ENCODE peak calls at places on chromosomes 7 and 10, in five cellular contexts. Q is stimulated activated CD8-positive, alpha-beta memory T cell treated with anti-CD3 and anti-CD28 coated beads, Interleukin-12 subunit alpha, Interleukin-12 subunit beta, amount 100 ng/mL, for 1 hour; D is glomerular endothelial cell; I is fibroblast of pulmonary artery; W is IMR-90. X is an unnamed sample.

GRCh38 chr7:122886357-122887081 is at the start of gene CADPS2:
- DNase-seq in W (peak), D (peak), I (peak), Q (no peak), X (no peak)

GRCh38 chr7:55387062-55387965 is 22.2 kb downstream of the LANCL2 start:
- DNase-seq in W (peak), I (peak), D (no peak), Q (no peak), X (no peak)

GRCh38 chr7:103640031-103640779 is 194.2 kb upstream of the SLC26A5 start:
- DNase-seq in Q (no peak), D (no peak), W (peak), I (peak), X (no peak)

GRCh38 chr10:46098379-46098778 is 52.3 kb upstream of the MSMB start:
- DNase-seq in D (no peak), Q (no peak), I (no peak), W (no peak), X (no peak)

GRCh38 chr7:29607889-29608288 is 44.3 kb downstream of the PRR15 start:
- DNase-seq in W (no peak), I (peak), Q (no peak), D (no peak), X (no peak)

GRCh38 chr10:18140149-18140956 is at the start of gene CACNB2:
- DNase-seq in Q (no peak), I (peak), W (peak), D (no peak), X (no peak)

GRCh38 chr7:128831178-128831993 is 1.2 kb downstream of the FLNC start:
- DNase-seq in D (no peak), I (peak), W (peak), Q (no peak), X (no peak)

GRCh38 chr7:363626-364025 is 73.7 kb downstream of the FOXL3 start:
- DNase-seq in Q (no peak), D (no peak), W (no peak), I (no peak), X (peak)

GRCh38 chr10:45379303-45379726 is 5.3 kb downstream of the ALOX5 start:
- DNase-seq in W (no peak), D (no peak), I (no peak), Q (no peak), X (no peak)

GRCh38 chr7:3154881-3155494 is 111.3 kb upstream of the CARD11 start:
- DNase-seq in D (peak), I (peak), Q (peak), W (peak), X (peak)

GRCh38 chr7:93043393-93043985 is 74.3 kb downstream of the SAMD9 start:
- DNase-seq in D (no peak), I (peak), Q (no peak), W (peak), X (no peak)

GRCh38 chr7:149422065-149422913 is 38.6 kb downstream of the ZNF777 start:
- DNase-seq in Q (peak), W (peak), I (peak), D (no peak), X (peak)

X was measured in activated T-cell treated with anti-CD3 and anti-CD28 coated beads for 1 hour.